ENCODE peak calls at places on chromosomes 5 and 9, in six cellular contexts. J is tibial nerve, Z is heart left ventricle, F is fibroblast of lung, E is stomach, R is ovary. B is an unnamed sample. For H3K36me3 and H3K4me1, the result is how much of the 10 kb centered on the place peaks cover.

GRCh38 chr5:154241021-154241420 is 50.5 kb downstream of the GALNT10 start:
- DNase-seq in J (no peak), Z (no peak), F (no peak), E (no peak), R (no peak), B (no peak)

GRCh38 chr9:77883846-77884771 is 147.5 kb downstream of the GNAQ start:
- DNase-seq in J (no peak), Z (no peak), F (peak), E (no peak), R (no peak), B (peak)

GRCh38 chr5:15069407-15069905 is 197.9 kb upstream of the ANKH start:
- DNase-seq in J (no peak), Z (no peak), F (no peak), E (no peak), R (no peak), B (no peak)

GRCh38 chr9:122527193-122527592 is at the start of gene OR1N1:
- DNase-seq in J (no peak), Z (no peak), F (no peak), E (no peak), R (no peak), B (no peak)

GRCh38 chr5:64595519-64595855 is 89.7 kb downstream of the RGS7BP start:
- DNase-seq in J (no peak), Z (no peak), F (no peak), E (no peak), R (no peak), B (no peak)

GRCh38 chr5:65769539-65769938 is 47.5 kb downstream of the NLN start:
- DNase-seq in J (no peak), Z (no peak), F (peak), E (no peak), R (no peak), B (no peak)

GRCh38 chr5:135332519-135333150 is 66.4 kb downstream of the MACROH2A1 start:
- DNase-seq in J (no peak), Z (no peak), F (peak), E (no peak), R (no peak), B (no peak)

GRCh38 chr5:65623482-65623881 is 651 bp downstream of the TRIM23 start:
- DNase-seq in J (no peak), Z (no peak), F (peak), E (no peak), R (no peak), B (no peak)

GRCh38 chr9:90007516-90008430 is 403.0 kb downstream of the GADD45G start:
- DNase-seq in J (no peak), Z (no peak), F (peak), E (no peak), R (no peak), B (no peak)

DNA sequence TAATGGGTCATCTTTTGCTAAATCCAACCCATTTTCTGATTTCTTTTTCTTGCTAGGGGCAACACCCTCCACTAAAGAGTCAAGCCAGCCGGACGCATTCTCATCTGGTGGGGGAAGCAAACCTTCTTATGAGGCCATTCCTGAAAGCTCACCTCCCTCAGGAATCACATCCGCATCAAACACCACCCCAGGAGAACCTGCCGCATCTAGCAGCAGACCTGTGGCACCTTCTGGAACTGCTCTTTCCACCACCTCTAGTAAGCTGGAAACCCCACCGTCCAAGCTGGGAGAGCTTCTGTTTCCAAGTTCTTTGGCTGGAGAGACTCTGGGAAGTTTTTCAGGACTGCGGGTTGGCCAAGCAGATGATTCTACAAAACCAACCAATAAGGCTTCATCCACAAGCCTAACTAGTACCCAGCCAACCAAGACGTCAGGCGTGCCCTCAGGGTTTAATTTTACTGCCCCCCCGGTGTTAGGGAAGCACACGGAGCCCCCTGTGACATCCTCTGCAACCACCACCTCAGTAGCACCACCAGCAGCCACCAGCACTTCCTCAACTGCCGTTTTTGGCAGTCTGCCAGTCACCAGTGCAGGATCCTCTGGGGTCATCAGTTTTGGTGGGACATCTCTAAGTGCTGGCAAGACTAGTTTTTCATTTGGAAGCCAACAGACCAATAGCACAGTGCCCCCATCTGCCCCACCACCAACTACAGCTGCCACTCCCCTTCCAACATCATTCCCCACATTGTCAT is 72.0 kb downstream of the NUP214 start:
- DNase-seq in J (no peak), Z (no peak), F (no peak), E (no peak), R (peak), B (peak)
- H3K36me3 ChIP-seq in J (under half), Z (half or more), F (under half), E (half or more), R (under half), B (half or more)

GRCh38 chr9:137678202-137678601 is 59.4 kb downstream of the EHMT1 start:
- DNase-seq in J (no peak), Z (no peak), F (no peak), E (no peak), R (no peak), B (no peak)
- H3K4me1 ChIP-seq in J (under half), Z (under half), F (under half), E (under half), R (under half), B (under half)

GRCh38 chr9:87894998-87895625 is 12.4 kb downstream of the SPATA31E1 start:
- DNase-seq in J (no peak), Z (no peak), F (no peak), E (no peak), R (no peak), B (no peak)
- TF ChIP-seq CTCF in J (no peak), Z (no peak), F (no peak), E (no peak), R (no peak), B (peak)

GRCh38 chr9:744046-744712 is 97.3 kb upstream of the DMRT1 start:
- DNase-seq in J (no peak), Z (no peak), F (no peak), E (no peak), R (no peak), B (no peak)

GRCh38 chr9:745761-746414 is 95.6 kb upstream of the DMRT1 start:
- DNase-seq in J (no peak), Z (no peak), F (no peak), E (no peak), R (no peak), B (no peak)

GRCh38 chr9:742104-742503 is 99.4 kb upstream of the DMRT1 start:
- DNase-seq in J (no peak), Z (no peak), F (no peak), E (no peak), R (no peak), B (no peak)

GRCh38 chr9:744790-745456 is 96.6 kb upstream of the DMRT1 start:
- DNase-seq in J (peak), Z (peak), F (peak), E (peak), R (peak), B (no peak)

DNA sequence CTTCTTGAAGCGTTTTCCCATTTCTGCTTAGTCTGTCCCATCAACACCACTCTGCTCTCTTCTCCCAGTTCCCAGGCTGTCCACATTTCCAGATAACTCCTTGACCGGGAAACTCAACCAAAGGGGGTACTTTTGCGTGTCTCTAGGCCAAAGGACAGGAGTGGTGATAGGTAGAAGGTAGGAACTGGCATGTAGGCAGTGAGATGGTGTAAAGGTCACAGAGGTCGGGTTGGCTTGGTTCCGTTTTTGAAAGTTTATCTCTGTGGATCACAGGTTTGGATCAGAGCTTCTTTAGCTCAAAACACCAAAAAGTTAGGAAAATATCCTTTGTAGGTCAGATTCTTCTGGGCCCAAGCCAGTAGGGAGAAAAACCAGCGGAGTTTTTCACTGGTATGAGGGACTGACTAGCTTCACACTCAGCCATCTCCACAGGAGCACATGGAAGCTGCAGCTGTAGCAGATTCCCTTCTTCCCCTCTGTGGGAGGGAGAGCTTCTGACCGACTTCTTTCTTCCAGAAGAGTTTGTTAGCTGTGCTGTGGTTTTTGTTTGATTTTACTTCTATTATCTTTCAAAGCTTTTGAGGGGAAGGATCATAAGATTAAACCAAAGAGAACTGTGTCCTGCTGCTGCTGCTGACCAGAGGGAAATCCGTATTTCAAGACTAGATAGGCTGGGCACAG is 98.4 kb upstream of the DMRT1 start:
- DNase-seq in J (no peak), Z (no peak), F (no peak), E (no peak), R (no peak), B (no peak)
- H3K36me3 ChIP-seq in J (under half), Z (half or more), F (under half), E (half or more), R (under half), B (under half)

GRCh38 chr9:91427873-91428272 is 4.2 kb upstream of the NFIL3 start:
- DNase-seq in J (no peak), Z (no peak), F (peak), E (no peak), R (no peak), B (no peak)

GRCh38 chr9:91428927-91429351 is 5.3 kb upstream of the NFIL3 start:
- DNase-seq in J (peak), Z (no peak), F (peak), E (no peak), R (no peak), B (no peak)

GRCh38 chr9:91428431-91428830 is 4.8 kb upstream of the NFIL3 start:
- DNase-seq in J (no peak), Z (no peak), F (peak), E (no peak), R (no peak), B (no peak)

GRCh38 chr9:91431485-91431884 is 7.9 kb upstream of the NFIL3 start:
- DNase-seq in J (no peak), Z (no peak), F (no peak), E (no peak), R (no peak), B (no peak)

DNA sequence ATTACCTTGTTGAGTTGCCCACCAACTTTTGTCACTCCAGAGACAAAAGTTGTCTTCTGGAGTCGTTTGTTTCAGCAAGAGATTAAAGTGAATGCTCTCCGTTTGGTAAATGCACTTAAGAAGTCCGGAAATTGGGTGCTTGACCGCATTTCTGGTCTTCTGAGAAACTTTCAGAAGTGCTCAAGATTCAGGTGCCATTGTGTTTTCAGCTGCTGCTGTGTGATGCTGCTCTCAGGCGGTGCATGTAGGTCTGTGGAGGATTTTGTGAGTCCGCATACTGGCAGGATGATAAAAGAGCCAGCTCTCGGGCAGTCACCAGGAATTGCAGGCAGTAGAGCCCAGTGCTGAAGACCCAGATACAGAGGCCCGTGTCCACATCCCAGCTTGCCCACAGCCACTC is 5.9 kb upstream of the NFIL3 start:
- DNase-seq in J (no peak), Z (no peak), F (no peak), E (no peak), R (no peak), B (no peak)
- H3K4me1 ChIP-seq in J (under half), Z (under half), F (under half), E (under half), R (under half), B (under half)

DNA sequence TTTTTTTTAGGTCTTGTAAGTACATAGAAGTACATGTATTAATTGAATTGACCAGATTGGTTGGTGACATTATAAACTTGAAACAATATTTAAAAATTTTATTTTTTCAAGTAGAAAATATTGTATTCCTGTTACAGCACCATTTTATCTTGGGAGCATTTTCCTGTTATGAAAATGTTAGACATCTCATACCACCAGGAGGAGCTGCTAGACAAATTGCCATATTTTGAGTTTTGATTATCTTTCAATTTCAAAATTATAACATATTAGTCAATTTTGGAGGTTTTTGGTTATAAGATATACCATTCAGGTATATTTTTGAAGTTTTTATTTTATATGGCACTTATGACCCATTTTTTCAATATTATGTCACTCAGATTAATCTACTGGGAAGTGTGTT is 84.4 kb downstream of the CNTLN start:
- DNase-seq in J (no peak), Z (no peak), F (peak), E (no peak), R (no peak), B (no peak)
- TF ChIP-seq CTCF in J (no peak), Z (peak), F (peak), E (no peak), R (no peak), B (peak)

GRCh38 chr9:127463382-127463781 is 12.1 kb downstream of the LRSAM1 start:
- DNase-seq in J (no peak), Z (no peak), F (no peak), E (no peak), R (no peak), B (no peak)
- H3K36me3 ChIP-seq in J (under half), Z (half or more), F (under half), E (half or more), R (under half), B (under half)

DNA sequence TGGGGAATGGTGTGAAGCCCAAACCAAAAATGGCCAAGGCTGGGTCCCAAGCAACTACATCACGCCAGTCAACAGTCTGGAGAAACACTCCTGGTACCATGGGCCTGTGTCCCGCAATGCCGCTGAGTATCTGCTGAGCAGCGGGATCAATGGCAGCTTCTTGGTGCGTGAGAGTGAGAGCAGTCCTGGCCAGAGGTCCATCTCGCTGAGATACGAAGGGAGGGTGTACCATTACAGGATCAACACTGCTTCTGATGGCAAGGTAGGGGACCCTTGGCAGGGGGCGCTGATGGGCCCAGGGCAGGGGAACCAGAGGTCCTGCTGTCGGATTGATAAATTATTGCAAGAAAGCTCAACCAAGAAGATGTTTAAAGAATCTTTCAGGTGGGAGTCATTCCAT is 19.8 kb downstream of the ABL1 start:
- DNase-seq in J (no peak), Z (no peak), F (no peak), E (no peak), R (no peak), B (no peak)
- H3K4me1 ChIP-seq in J (under half), Z (under half), F (under half), E (under half), R (under half), B (under half)

GRCh38 chr5:39569857-39570256 is 145.1 kb upstream of the DAB2 start:
- DNase-seq in J (no peak), Z (no peak), F (no peak), E (no peak), R (no peak), B (no peak)
- TF ChIP-seq CTCF in J (no peak), Z (no peak), F (no peak), E (no peak), R (no peak), B (no peak)

B was measured in BE2C.